ENCODE peak calls at places on chromosomes 2 and 18, in five cellular contexts. One of them, this sample, is unnamed.

GRCh38 chr2:66490588-66491001 is 55.7 kb downstream of the MEIS1 start:
- DNase-seq in heart left ventricle: no peak
- DNase-seq in gastrocnemius medialis: no peak
- DNase-seq in transverse colon: no peak
- DNase-seq in spleen: no peak
- DNase-seq in this sample: no peak

GRCh38 chr2:150644298-150645067 is 157.0 kb upstream of the RND3 start:
- DNase-seq in heart left ventricle: no peak
- DNase-seq in gastrocnemius medialis: no peak
- DNase-seq in transverse colon: no peak
- DNase-seq in spleen: no peak
- DNase-seq in this sample: no peak

GRCh38 chr2:240831594-240832204 is 11.7 kb upstream of the KIF1A start:
- DNase-seq in heart left ventricle: peak
- DNase-seq in gastrocnemius medialis: no peak
- DNase-seq in transverse colon: no peak
- DNase-seq in spleen: peak
- DNase-seq in this sample: no peak

GRCh38 chr2:213451542-213452256 is 167.4 kb downstream of the SPAG16 start:
- DNase-seq in heart left ventricle: no peak
- DNase-seq in gastrocnemius medialis: no peak
- DNase-seq in transverse colon: peak
- DNase-seq in spleen: no peak
- DNase-seq in this sample: no peak

GRCh38 chr18:24271381-24272331 is 126.0 kb downstream of the OSBPL1A start:
- DNase-seq in heart left ventricle: peak
- DNase-seq in gastrocnemius medialis: peak
- DNase-seq in transverse colon: peak
- DNase-seq in spleen: peak
- DNase-seq in this sample: peak

GRCh38 chr2:202375006-202375610 is 1.0 kb upstream of the BMPR2 start:
- DNase-seq in heart left ventricle: peak
- DNase-seq in gastrocnemius medialis: peak
- DNase-seq in transverse colon: peak
- DNase-seq in spleen: peak
- DNase-seq in this sample: peak

GRCh38 chr2:105402809-105403208 is 4.0 kb upstream of the FHL2 start:
- DNase-seq in heart left ventricle: no peak
- DNase-seq in gastrocnemius medialis: no peak
- DNase-seq in transverse colon: no peak
- DNase-seq in spleen: no peak
- DNase-seq in this sample: no peak

GRCh38 chr2:129502781-129503180 is 476.7 kb upstream of the RAB6C start:
- DNase-seq in heart left ventricle: no peak
- DNase-seq in gastrocnemius medialis: no peak
- DNase-seq in transverse colon: no peak
- DNase-seq in spleen: no peak
- DNase-seq in this sample: no peak

GRCh38 chr18:61842146-61842545 is 50.7 kb downstream of the RNF152 start:
- DNase-seq in heart left ventricle: no peak
- DNase-seq in gastrocnemius medialis: no peak
- DNase-seq in transverse colon: no peak
- DNase-seq in spleen: no peak
- DNase-seq in this sample: no peak

GRCh38 chr2:168246483-168247340 is 683 bp downstream of the STK39 start:
- DNase-seq in heart left ventricle: peak
- DNase-seq in gastrocnemius medialis: peak
- DNase-seq in transverse colon: peak
- DNase-seq in spleen: peak
- DNase-seq in this sample: peak

GRCh38 chr2:88172882-88173281 is 2.7 kb downstream of the THNSL2 start:
- DNase-seq in heart left ventricle: no peak
- DNase-seq in gastrocnemius medialis: no peak
- DNase-seq in transverse colon: no peak
- DNase-seq in spleen: no peak
- DNase-seq in this sample: no peak

GRCh38 chr2:63840081-63840784 is 1.5 kb upstream of the UGP2 start:
- DNase-seq in heart left ventricle: no peak
- DNase-seq in gastrocnemius medialis: no peak
- DNase-seq in transverse colon: no peak
- DNase-seq in spleen: peak
- DNase-seq in this sample: no peak

GRCh38 chr2:202418027-202418426 is 41.9 kb downstream of the BMPR2 start:
- DNase-seq in heart left ventricle: no peak
- DNase-seq in gastrocnemius medialis: no peak
- DNase-seq in transverse colon: no peak
- DNase-seq in spleen: no peak
- DNase-seq in this sample: no peak

GRCh38 chr2:28610583-28611201 is 114.8 kb downstream of the PLB1 start:
- DNase-seq in heart left ventricle: peak
- DNase-seq in gastrocnemius medialis: peak
- DNase-seq in transverse colon: peak
- DNase-seq in spleen: peak
- DNase-seq in this sample: peak

GRCh38 chr2:95026471-95027368 is 1.2 kb downstream of the MAL start:
- DNase-seq in heart left ventricle: no peak
- DNase-seq in gastrocnemius medialis: no peak
- DNase-seq in transverse colon: no peak
- DNase-seq in spleen: no peak
- DNase-seq in this sample: no peak

GRCh38 chr2:26070684-26071189 is 36.9 kb downstream of the RAB10 start:
- DNase-seq in heart left ventricle: no peak
- DNase-seq in gastrocnemius medialis: no peak
- DNase-seq in transverse colon: no peak
- DNase-seq in spleen: no peak
- DNase-seq in this sample: no peak

GRCh38 chr2:26075173-26075572 is 41.3 kb downstream of the RAB10 start:
- DNase-seq in heart left ventricle: no peak
- DNase-seq in gastrocnemius medialis: no peak
- DNase-seq in transverse colon: no peak
- DNase-seq in spleen: no peak
- DNase-seq in this sample: no peak

GRCh38 chr2:26076001-26076587 is 42.2 kb downstream of the RAB10 start:
- DNase-seq in heart left ventricle: no peak
- DNase-seq in gastrocnemius medialis: no peak
- DNase-seq in transverse colon: no peak
- DNase-seq in spleen: no peak
- DNase-seq in this sample: no peak

GRCh38 chr2:26072925-26073768 is 39.3 kb downstream of the RAB10 start:
- DNase-seq in heart left ventricle: no peak
- DNase-seq in gastrocnemius medialis: no peak
- DNase-seq in transverse colon: no peak
- DNase-seq in spleen: no peak
- DNase-seq in this sample: no peak

GRCh38 chr2:26073830-26074229 is 39.9 kb downstream of the RAB10 start:
- DNase-seq in heart left ventricle: no peak
- DNase-seq in gastrocnemius medialis: no peak
- DNase-seq in transverse colon: no peak
- DNase-seq in spleen: no peak
- DNase-seq in this sample: no peak
- TF ChIP-seq POLR2A in heart left ventricle: no peak
- TF ChIP-seq POLR2A in gastrocnemius medialis: no peak
- TF ChIP-seq POLR2A in transverse colon: no peak
- TF ChIP-seq POLR2A in spleen: no peak
- TF ChIP-seq POLR2A in this sample: no peak

DNA sequence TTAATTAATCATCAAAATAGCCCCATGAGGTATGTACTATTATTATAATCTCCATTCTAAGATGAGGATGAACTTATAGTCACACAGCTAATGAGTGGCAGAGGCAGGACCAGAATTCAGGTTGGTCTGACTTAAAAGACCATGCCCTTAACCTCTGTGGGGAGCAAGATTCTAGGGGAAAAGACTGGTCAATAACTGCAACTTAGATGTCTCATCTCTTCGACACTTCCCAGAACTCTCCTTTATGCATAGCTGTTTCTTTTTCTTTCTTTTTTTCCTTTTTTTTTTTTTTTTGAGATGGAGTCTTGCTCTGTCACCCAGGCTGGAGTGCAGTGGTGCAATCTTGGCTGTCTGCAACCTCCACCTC is 66.3 kb upstream of the RTN4 start:
- DNase-seq in heart left ventricle: no peak
- DNase-seq in gastrocnemius medialis: no peak
- DNase-seq in transverse colon: no peak
- DNase-seq in spleen: no peak
- DNase-seq in this sample: no peak
- TF ChIP-seq POLR2A in heart left ventricle: no peak
- TF ChIP-seq POLR2A in gastrocnemius medialis: no peak
- TF ChIP-seq POLR2A in transverse colon: no peak
- TF ChIP-seq POLR2A in spleen: no peak
- TF ChIP-seq POLR2A in this sample: no peak

DNA sequence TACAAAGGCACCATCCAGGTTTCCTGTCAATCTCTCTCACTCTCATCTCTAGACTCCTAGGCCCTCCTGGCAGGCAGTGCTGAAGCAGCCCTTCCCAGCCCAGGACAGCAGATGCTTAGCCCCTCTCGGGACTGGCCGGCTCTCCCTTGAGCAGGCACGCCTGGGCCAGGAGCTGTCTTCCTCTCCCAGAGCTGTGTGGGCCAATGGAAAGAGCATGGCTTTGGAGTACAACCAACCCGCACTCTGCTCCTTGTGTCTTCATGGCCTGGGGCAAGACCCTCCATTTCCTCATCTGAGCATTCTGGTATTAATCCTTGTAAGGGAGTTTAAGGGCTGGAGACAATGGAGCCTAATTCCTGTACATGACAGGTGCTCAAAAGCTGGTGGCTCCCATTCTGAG is 97.2 kb downstream of the CAPN13 start:
- DNase-seq in heart left ventricle: no peak
- DNase-seq in gastrocnemius medialis: no peak
- DNase-seq in transverse colon: no peak
- DNase-seq in spleen: no peak
- DNase-seq in this sample: no peak
- TF ChIP-seq POLR2A in heart left ventricle: no peak
- TF ChIP-seq POLR2A in gastrocnemius medialis: no peak
- TF ChIP-seq POLR2A in transverse colon: no peak
- TF ChIP-seq POLR2A in spleen: no peak
- TF ChIP-seq POLR2A in this sample: no peak

DNA sequence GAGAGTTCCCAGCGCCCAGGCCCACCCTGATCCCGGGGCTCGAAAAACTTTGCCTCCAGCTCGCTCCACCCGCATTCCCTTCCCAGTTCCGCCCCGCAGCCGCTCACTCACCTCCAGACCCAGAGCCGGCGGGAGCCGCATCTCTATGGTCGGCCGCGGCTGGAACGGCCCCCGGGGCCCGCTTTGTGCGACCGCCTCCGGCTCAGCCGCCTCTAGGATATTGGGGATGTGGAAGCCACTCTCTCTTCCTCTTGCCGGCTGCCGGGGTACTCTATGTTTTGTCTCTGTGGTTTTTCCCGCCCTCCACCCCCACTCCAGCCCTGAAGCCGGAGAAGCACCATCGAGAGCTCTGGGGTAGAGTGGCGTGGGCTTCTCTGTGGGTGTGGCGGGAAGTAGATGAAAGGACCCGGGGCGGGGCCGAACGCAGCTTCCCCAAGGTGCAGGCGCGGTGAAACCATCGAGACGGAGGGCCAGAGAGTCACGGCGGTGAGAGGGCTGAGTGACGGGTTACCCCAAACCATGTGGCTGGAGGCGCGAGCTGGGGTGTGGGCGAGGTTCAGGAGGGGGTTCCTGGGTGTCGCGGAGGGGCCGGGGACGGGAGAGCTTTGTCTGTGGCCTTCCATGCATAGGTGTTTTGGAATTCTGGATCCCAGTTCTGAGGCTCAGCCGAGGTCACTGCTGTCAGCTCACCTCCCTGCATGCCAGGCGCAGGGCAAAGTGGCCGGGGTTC is at the start of the genes BCS1L and ZNF142:
- DNase-seq in heart left ventricle: peak
- DNase-seq in gastrocnemius medialis: peak
- DNase-seq in transverse colon: peak
- DNase-seq in spleen: peak
- DNase-seq in this sample: peak
- TF ChIP-seq POLR2A in heart left ventricle: no peak
- TF ChIP-seq POLR2A in gastrocnemius medialis: peak
- TF ChIP-seq POLR2A in transverse colon: peak
- TF ChIP-seq POLR2A in spleen: peak
- TF ChIP-seq POLR2A in this sample: peak

GRCh38 chr2:201071305-201072200 is at the start of the genes HYCC2 and NDUFB3:
- DNase-seq in heart left ventricle: peak
- DNase-seq in gastrocnemius medialis: peak
- DNase-seq in transverse colon: peak
- DNase-seq in spleen: peak
- DNase-seq in this sample: peak
- TF ChIP-seq POLR2A in heart left ventricle: no peak
- TF ChIP-seq POLR2A in gastrocnemius medialis: peak
- TF ChIP-seq POLR2A in transverse colon: peak
- TF ChIP-seq POLR2A in spleen: peak
- TF ChIP-seq POLR2A in this sample: peak

GRCh38 chr18:48573632-48574293 is 34.9 kb downstream of the CTIF start:
- DNase-seq in heart left ventricle: no peak
- DNase-seq in gastrocnemius medialis: no peak
- DNase-seq in transverse colon: no peak
- DNase-seq in spleen: peak
- DNase-seq in this sample: no peak
- TF ChIP-seq POLR2A in heart left ventricle: no peak
- TF ChIP-seq POLR2A in gastrocnemius medialis: no peak
- TF ChIP-seq POLR2A in transverse colon: no peak
- TF ChIP-seq POLR2A in spleen: no peak
- TF ChIP-seq POLR2A in this sample: no peak

GRCh38 chr2:190974629-190975361 is 39.2 kb downstream of the STAT1 start:
- DNase-seq in heart left ventricle: peak
- DNase-seq in gastrocnemius medialis: no peak
- DNase-seq in transverse colon: no peak
- DNase-seq in spleen: no peak
- DNase-seq in this sample: no peak

GRCh38 chr2:190976521-190976920 is 37.5 kb downstream of the STAT1 start:
- DNase-seq in heart left ventricle: no peak
- DNase-seq in gastrocnemius medialis: no peak
- DNase-seq in transverse colon: no peak
- DNase-seq in spleen: no peak
- DNase-seq in this sample: no peak

GRCh38 chr2:190979906-190980629 is 33.9 kb downstream of the STAT1 start:
- DNase-seq in heart left ventricle: peak
- DNase-seq in gastrocnemius medialis: no peak
- DNase-seq in transverse colon: peak
- DNase-seq in spleen: peak
- DNase-seq in this sample: no peak

GRCh38 chr2:190978389-190979053 is 35.5 kb downstream of the STAT1 start:
- DNase-seq in heart left ventricle: no peak
- DNase-seq in gastrocnemius medialis: no peak
- DNase-seq in transverse colon: no peak
- DNase-seq in spleen: no peak
- DNase-seq in this sample: no peak

GRCh38 chr2:190977505-190977904 is 36.5 kb downstream of the STAT1 start:
- DNase-seq in heart left ventricle: no peak
- DNase-seq in gastrocnemius medialis: no peak
- DNase-seq in transverse colon: no peak
- DNase-seq in spleen: no peak
- DNase-seq in this sample: no peak
- TF ChIP-seq POLR2A in heart left ventricle: no peak
- TF ChIP-seq POLR2A in gastrocnemius medialis: no peak
- TF ChIP-seq POLR2A in transverse colon: no peak
- TF ChIP-seq POLR2A in spleen: no peak
- TF ChIP-seq POLR2A in this sample: no peak

GRCh38 chr2:201127570-201127969 is 11.6 kb downstream of the CFLAR start:
- DNase-seq in heart left ventricle: no peak
- DNase-seq in gastrocnemius medialis: peak
- DNase-seq in transverse colon: no peak
- DNase-seq in spleen: no peak
- DNase-seq in this sample: no peak
- TF ChIP-seq POLR2A in heart left ventricle: no peak
- TF ChIP-seq POLR2A in gastrocnemius medialis: peak
- TF ChIP-seq POLR2A in transverse colon: no peak
- TF ChIP-seq POLR2A in spleen: no peak
- TF ChIP-seq POLR2A in this sample: no peak

GRCh38 chr2:147019296-147019695 is 825.5 kb upstream of the ACVR2A start:
- DNase-seq in heart left ventricle: no peak
- DNase-seq in gastrocnemius medialis: no peak
- DNase-seq in transverse colon: no peak
- DNase-seq in spleen: no peak
- DNase-seq in this sample: no peak
- TF ChIP-seq POLR2A in heart left ventricle: no peak
- TF ChIP-seq POLR2A in gastrocnemius medialis: no peak
- TF ChIP-seq POLR2A in transverse colon: no peak
- TF ChIP-seq POLR2A in spleen: no peak
- TF ChIP-seq POLR2A in this sample: no peak

This sample was measured in H54.